ENCODE peak calls at places on chromosomes 6 and 20, in seven cellular contexts. One of them, this sample, is unnamed.

GRCh38 chr20:48292806-48293205 is 507.5 kb upstream of the SULF2 start:
- DNase-seq in GM19239: no peak
- DNase-seq in iPS DF 6.9: no peak
- DNase-seq in memory B cell: no peak
- DNase-seq in type B pancreatic cell: no peak
- DNase-seq in ascending aorta: no peak
- DNase-seq in WTC11: peak; percentile 19
- DNase-seq in this sample: no peak

GRCh38 chr6:152636675-152637421 is at the start of gene SYNE1:
- DNase-seq in GM19239: no peak
- DNase-seq in iPS DF 6.9: no peak
- DNase-seq in memory B cell: no peak
- DNase-seq in type B pancreatic cell: peak; percentile 74
- DNase-seq in ascending aorta: no peak
- DNase-seq in WTC11: peak; percentile 50
- DNase-seq in this sample: no peak

GRCh38 chr20:38147751-38148150 is 17.3 kb downstream of the TGM2 start:
- DNase-seq in GM19239: no peak
- DNase-seq in iPS DF 6.9: no peak
- DNase-seq in memory B cell: no peak
- DNase-seq in type B pancreatic cell: no peak
- DNase-seq in ascending aorta: no peak
- DNase-seq in WTC11: no peak
- DNase-seq in this sample: no peak

GRCh38 chr6:134170844-134171243 is 118.4 kb upstream of the SLC2A12 start:
- DNase-seq in GM19239: no peak
- DNase-seq in iPS DF 6.9: no peak
- DNase-seq in memory B cell: no peak
- DNase-seq in type B pancreatic cell: no peak
- DNase-seq in ascending aorta: no peak
- DNase-seq in WTC11: no peak
- DNase-seq in this sample: no peak

GRCh38 chr6:32982084-32982701 is 13.8 kb downstream of the BRD2 start:
- DNase-seq in GM19239: no peak
- DNase-seq in iPS DF 6.9: no peak
- DNase-seq in memory B cell: no peak
- DNase-seq in type B pancreatic cell: no peak
- DNase-seq in ascending aorta: no peak
- DNase-seq in WTC11: no peak
- DNase-seq in this sample: no peak

GRCh38 chr20:25021336-25021735 is 28.8 kb upstream of the APMAP start:
- DNase-seq in GM19239: no peak
- DNase-seq in iPS DF 6.9: no peak
- DNase-seq in memory B cell: no peak
- DNase-seq in type B pancreatic cell: no peak
- DNase-seq in ascending aorta: no peak
- DNase-seq in WTC11: no peak
- DNase-seq in this sample: no peak

GRCh38 chr6:17473554-17473953 is 80.2 kb downstream of the CAP2 start:
- DNase-seq in GM19239: no peak
- DNase-seq in iPS DF 6.9: no peak
- DNase-seq in memory B cell: no peak
- DNase-seq in type B pancreatic cell: no peak
- DNase-seq in ascending aorta: no peak
- DNase-seq in WTC11: no peak
- DNase-seq in this sample: no peak

GRCh38 chr6:142935553-142936517 is 9.1 kb downstream of the HIVEP2 start:
- DNase-seq in GM19239: no peak
- DNase-seq in iPS DF 6.9: no peak
- DNase-seq in memory B cell: peak; percentile 45
- DNase-seq in type B pancreatic cell: no peak
- DNase-seq in ascending aorta: no peak
- DNase-seq in WTC11: no peak
- DNase-seq in this sample: no peak

GRCh38 chr6:32933661-32934085 is 7.2 kb downstream of the HLA-DMB start:
- DNase-seq in GM19239: no peak
- DNase-seq in iPS DF 6.9: peak; percentile 50
- DNase-seq in memory B cell: peak; percentile 71
- DNase-seq in type B pancreatic cell: no peak
- DNase-seq in ascending aorta: no peak
- DNase-seq in WTC11: peak; percentile 82
- DNase-seq in this sample: peak; percentile 62

GRCh38 chr6:154386848-154387717 is 30.5 kb upstream of the IPCEF1 start:
- DNase-seq in GM19239: no peak
- DNase-seq in iPS DF 6.9: no peak
- DNase-seq in memory B cell: no peak
- DNase-seq in type B pancreatic cell: no peak
- DNase-seq in ascending aorta: no peak
- DNase-seq in WTC11: no peak
- DNase-seq in this sample: peak; percentile 65

GRCh38 chr20:13810446-13810845 is 25.6 kb downstream of the NDUFAF5 start:
- DNase-seq in GM19239: no peak
- DNase-seq in iPS DF 6.9: no peak
- DNase-seq in memory B cell: no peak
- DNase-seq in type B pancreatic cell: no peak
- DNase-seq in ascending aorta: no peak
- DNase-seq in WTC11: no peak
- DNase-seq in this sample: no peak

GRCh38 chr20:64258071-64258823 is 2.7 kb downstream of the PCMTD2 start:
- DNase-seq in GM19239: no peak
- DNase-seq in iPS DF 6.9: no peak
- DNase-seq in memory B cell: no peak
- DNase-seq in type B pancreatic cell: no peak
- DNase-seq in ascending aorta: no peak
- DNase-seq in WTC11: no peak
- DNase-seq in this sample: no peak

GRCh38 chr20:25039697-25040437 is 18.1 kb downstream of the ACSS1 start:
- DNase-seq in GM19239: no peak
- DNase-seq in iPS DF 6.9: no peak
- DNase-seq in memory B cell: no peak
- DNase-seq in type B pancreatic cell: no peak
- DNase-seq in ascending aorta: peak; percentile 82
- DNase-seq in WTC11: no peak
- DNase-seq in this sample: peak; percentile 25

GRCh38 chr20:57350086-57350710 is 857 bp upstream of the RAE1 start:
- DNase-seq in GM19239: no peak
- DNase-seq in iPS DF 6.9: no peak
- DNase-seq in memory B cell: no peak
- DNase-seq in type B pancreatic cell: no peak
- DNase-seq in ascending aorta: no peak
- DNase-seq in WTC11: no peak
- DNase-seq in this sample: peak; percentile 9

GRCh38 chr20:2387180-2387577 is 6.5 kb downstream of the TGM6 start:
- DNase-seq in GM19239: peak; percentile 29
- DNase-seq in iPS DF 6.9: peak; percentile 55
- DNase-seq in memory B cell: peak; percentile 12
- DNase-seq in type B pancreatic cell: no peak
- DNase-seq in ascending aorta: no peak
- DNase-seq in WTC11: peak; percentile 73
- DNase-seq in this sample: no peak

GRCh38 chr20:17995967-17996819 is 27.4 kb downstream of the MGME1 start:
- DNase-seq in GM19239: peak; percentile 36
- DNase-seq in iPS DF 6.9: no peak
- DNase-seq in memory B cell: peak; percentile 62
- DNase-seq in type B pancreatic cell: no peak
- DNase-seq in ascending aorta: no peak
- DNase-seq in WTC11: no peak
- DNase-seq in this sample: peak; percentile 63

GRCh38 chr20:58992911-58993310 is 11.9 kb downstream of the NELFCD start:
- DNase-seq in GM19239: no peak
- DNase-seq in iPS DF 6.9: no peak
- DNase-seq in memory B cell: no peak
- DNase-seq in type B pancreatic cell: no peak
- DNase-seq in ascending aorta: no peak
- DNase-seq in WTC11: no peak
- DNase-seq in this sample: no peak

GRCh38 chr6:142735182-142735581 is 209.8 kb downstream of the HIVEP2 start:
- DNase-seq in GM19239: no peak
- DNase-seq in iPS DF 6.9: no peak
- DNase-seq in memory B cell: no peak
- DNase-seq in type B pancreatic cell: no peak
- DNase-seq in ascending aorta: no peak
- DNase-seq in WTC11: no peak
- DNase-seq in this sample: no peak

GRCh38 chr6:117918454-117918853 is 11.4 kb downstream of the SLC35F1 start:
- DNase-seq in GM19239: no peak
- DNase-seq in iPS DF 6.9: no peak
- DNase-seq in memory B cell: no peak
- DNase-seq in type B pancreatic cell: no peak
- DNase-seq in ascending aorta: no peak
- DNase-seq in WTC11: no peak
- DNase-seq in this sample: no peak

GRCh38 chr6:19719691-19720127 is 117.5 kb upstream of the ID4 start:
- DNase-seq in GM19239: no peak
- DNase-seq in iPS DF 6.9: no peak
- DNase-seq in memory B cell: no peak
- DNase-seq in type B pancreatic cell: no peak
- DNase-seq in ascending aorta: no peak
- DNase-seq in WTC11: peak; percentile 59
- DNase-seq in this sample: no peak

GRCh38 chr6:109118337-109118736 is 23.0 kb downstream of the CEP57L1 start:
- DNase-seq in GM19239: no peak
- DNase-seq in iPS DF 6.9: no peak
- DNase-seq in memory B cell: no peak
- DNase-seq in type B pancreatic cell: no peak
- DNase-seq in ascending aorta: no peak
- DNase-seq in WTC11: no peak
- DNase-seq in this sample: no peak

GRCh38 chr6:40954446-40955180 is 84.4 kb downstream of the UNC5CL start:
- DNase-seq in GM19239: no peak
- DNase-seq in iPS DF 6.9: no peak
- DNase-seq in memory B cell: no peak
- DNase-seq in type B pancreatic cell: no peak
- DNase-seq in ascending aorta: no peak
- DNase-seq in WTC11: no peak
- DNase-seq in this sample: no peak

GRCh38 chr6:147204060-147204785 is at the start of gene STXBP5:
- DNase-seq in GM19239: peak; percentile 27
- DNase-seq in iPS DF 6.9: no peak
- DNase-seq in memory B cell: no peak
- DNase-seq in type B pancreatic cell: peak; percentile 70
- DNase-seq in ascending aorta: no peak
- DNase-seq in WTC11: peak; percentile 45
- DNase-seq in this sample: no peak

GRCh38 chr6:97174471-97174870 is 108.5 kb downstream of the MMS22L start:
- DNase-seq in GM19239: no peak
- DNase-seq in iPS DF 6.9: no peak
- DNase-seq in memory B cell: no peak
- DNase-seq in type B pancreatic cell: no peak
- DNase-seq in ascending aorta: no peak
- DNase-seq in WTC11: no peak
- DNase-seq in this sample: no peak

GRCh38 chr20:25217161-25218108 is 21.9 kb downstream of the ENTPD6 start:
- DNase-seq in GM19239: no peak
- DNase-seq in iPS DF 6.9: no peak
- DNase-seq in memory B cell: no peak
- DNase-seq in type B pancreatic cell: no peak
- DNase-seq in ascending aorta: no peak
- DNase-seq in WTC11: no peak
- DNase-seq in this sample: no peak

GRCh38 chr6:12233693-12234551 is 56.2 kb upstream of the EDN1 start:
- DNase-seq in GM19239: peak; percentile 23
- DNase-seq in iPS DF 6.9: peak; percentile 20
- DNase-seq in memory B cell: peak; percentile 62
- DNase-seq in type B pancreatic cell: no peak
- DNase-seq in ascending aorta: no peak
- DNase-seq in WTC11: no peak
- DNase-seq in this sample: peak; percentile 64

GRCh38 chr6:133833905-133834304 is 55.0 kb upstream of the TCF21 start:
- DNase-seq in GM19239: no peak
- DNase-seq in iPS DF 6.9: no peak
- DNase-seq in memory B cell: no peak
- DNase-seq in type B pancreatic cell: no peak
- DNase-seq in ascending aorta: no peak
- DNase-seq in WTC11: no peak
- DNase-seq in this sample: no peak

GRCh38 chr20:20435453-20435852 is 67.5 kb downstream of the INSM1 start:
- DNase-seq in GM19239: no peak
- DNase-seq in iPS DF 6.9: no peak
- DNase-seq in memory B cell: no peak
- DNase-seq in type B pancreatic cell: no peak
- DNase-seq in ascending aorta: no peak
- DNase-seq in WTC11: no peak
- DNase-seq in this sample: no peak

GRCh38 chr6:27582928-27583725 is 110.2 kb upstream of the ZNF184 start:
- DNase-seq in GM19239: peak; percentile 38
- DNase-seq in iPS DF 6.9: no peak
- DNase-seq in memory B cell: no peak
- DNase-seq in type B pancreatic cell: no peak
- DNase-seq in ascending aorta: no peak
- DNase-seq in WTC11: peak; percentile 76
- DNase-seq in this sample: no peak

GRCh38 chr6:108564178-108564577 is 3.5 kb downstream of the FOXO3 start:
- DNase-seq in GM19239: no peak
- DNase-seq in iPS DF 6.9: no peak
- DNase-seq in memory B cell: no peak
- DNase-seq in type B pancreatic cell: no peak
- DNase-seq in ascending aorta: no peak
- DNase-seq in WTC11: no peak
- DNase-seq in this sample: peak; percentile 91

GRCh38 chr20:49482621-49483017 is at the start of gene KCNB1:
- DNase-seq in GM19239: peak; percentile 44
- DNase-seq in iPS DF 6.9: peak; percentile 58
- DNase-seq in memory B cell: peak; percentile 15
- DNase-seq in type B pancreatic cell: peak; percentile 82
- DNase-seq in ascending aorta: no peak
- DNase-seq in WTC11: peak; percentile 95
- DNase-seq in this sample: no peak

GRCh38 chr20:22700387-22700786 is 116.0 kb upstream of the FOXA2 start:
- DNase-seq in GM19239: no peak
- DNase-seq in iPS DF 6.9: no peak
- DNase-seq in memory B cell: no peak
- DNase-seq in type B pancreatic cell: no peak
- DNase-seq in ascending aorta: no peak
- DNase-seq in WTC11: no peak
- DNase-seq in this sample: peak; percentile 69

GRCh38 chr6:85428486-85428885 is 21.4 kb upstream of the NT5E start:
- DNase-seq in GM19239: no peak
- DNase-seq in iPS DF 6.9: no peak
- DNase-seq in memory B cell: no peak
- DNase-seq in type B pancreatic cell: no peak
- DNase-seq in ascending aorta: no peak
- DNase-seq in WTC11: no peak
- DNase-seq in this sample: no peak

GRCh38 chr20:62797671-62798532 is 1.6 kb downstream of the MRGBP start:
- DNase-seq in GM19239: no peak
- DNase-seq in iPS DF 6.9: no peak
- DNase-seq in memory B cell: no peak
- DNase-seq in type B pancreatic cell: no peak
- DNase-seq in ascending aorta: no peak
- DNase-seq in WTC11: no peak
- DNase-seq in this sample: no peak

GRCh38 chr6:33091957-33092356 is 16.2 kb downstream of the HLA-DPB1 start:
- DNase-seq in GM19239: no peak
- DNase-seq in iPS DF 6.9: no peak
- DNase-seq in memory B cell: peak; percentile 48
- DNase-seq in type B pancreatic cell: no peak
- DNase-seq in ascending aorta: no peak
- DNase-seq in WTC11: peak; percentile 89
- DNase-seq in this sample: no peak